ENCODE peak calls at places on chromosomes 7 and 10, in five cellular contexts. E is pancreas, P is mucosa of descending colon, G is spleen, L is tibial artery. V is an unnamed sample.

GRCh38 chr7:6575246-6576023 is 1.8 kb upstream of the ZDHHC4 start:
- DNase-seq in E (no peak), P (no peak), G (no peak), L (no peak), V (no peak)

GRCh38 chr10:118459642-118460193 is 117.6 kb upstream of the FAM204A start:
- DNase-seq in E (peak; percentile 64), P (no peak), G (no peak), L (peak; percentile 68), V (peak; percentile 78)

GRCh38 chr10:127090135-127090534 is 106.3 kb downstream of the INSYN2A start:
- DNase-seq in E (peak; percentile 52), P (no peak), G (no peak), L (no peak), V (no peak)

GRCh38 chr10:110824660-110825059 is 47.1 kb upstream of the PDCD4 start:
- DNase-seq in E (no peak), P (no peak), G (no peak), L (no peak), V (no peak)

GRCh38 chr10:27534341-27534740 is 30.2 kb downstream of the RAB18 start:
- DNase-seq in E (no peak), P (no peak), G (no peak), L (no peak), V (no peak)

GRCh38 chr10:72134785-72135765 is 46.7 kb upstream of the SPOCK2 start:
- DNase-seq in E (no peak), P (no peak), G (no peak), L (no peak), V (no peak)

GRCh38 chr7:51455948-51456347 is 139.3 kb upstream of the COBL start:
- DNase-seq in E (no peak), P (no peak), G (no peak), L (no peak), V (peak; percentile 51)

GRCh38 chr10:117132751-117133231 is 5.3 kb downstream of the VAX1 start:
- DNase-seq in E (no peak), P (no peak), G (no peak), L (peak; percentile 59), V (peak; percentile 60)

GRCh38 chr10:51389415-51390342 is 309.7 kb downstream of the CSTF2T start:
- DNase-seq in E (peak; percentile 50), P (peak; percentile 51), G (no peak), L (no peak), V (peak; percentile 72)

DNA sequence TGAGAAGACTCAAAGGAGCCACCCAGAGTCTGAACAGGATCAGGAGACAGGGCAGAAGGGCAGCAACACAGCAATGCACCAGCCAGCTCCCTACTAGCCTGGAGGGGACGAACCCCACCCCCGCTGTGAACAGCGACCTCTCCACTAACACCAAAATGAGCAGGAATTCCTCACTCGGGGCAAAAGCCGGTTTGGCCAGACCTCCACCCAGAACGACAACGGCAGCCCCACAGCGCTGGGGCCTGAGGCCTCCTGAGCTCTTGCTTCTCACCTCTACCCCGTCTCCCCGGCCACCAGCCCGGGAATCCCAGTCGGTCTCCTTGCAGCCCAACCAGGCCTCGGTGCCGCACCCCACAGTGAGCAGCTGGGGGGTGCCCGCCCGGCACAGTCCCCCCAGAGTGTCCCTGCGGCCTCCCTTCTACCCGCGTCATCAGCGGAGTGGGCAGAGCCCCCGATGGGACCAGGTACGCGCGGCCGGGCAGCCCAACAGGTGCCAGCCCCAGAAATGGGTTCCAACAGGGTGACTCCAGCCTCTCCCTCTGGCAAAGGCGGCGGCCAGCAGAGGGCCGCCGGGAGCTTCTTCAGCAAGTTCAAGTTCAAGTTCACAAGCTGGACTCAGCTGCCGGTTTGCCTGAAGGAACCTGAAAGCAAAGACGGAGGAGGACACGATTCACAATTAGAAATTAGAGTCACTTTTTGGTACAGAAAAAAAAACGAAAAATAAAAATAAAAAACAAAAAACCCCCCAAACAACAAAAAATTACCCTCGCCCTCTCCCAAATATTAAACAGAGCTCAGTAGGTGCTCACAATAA is 129.0 kb downstream of the MARCHF5 start:
- DNase-seq in E (peak; percentile 48), P (peak; percentile 57), G (peak; percentile 77), L (no peak), V (peak; percentile 35)
- TF ChIP-seq CTCF in E (peak; percentile 10), P (no peak), G (no peak), L (peak; percentile 23), V (no peak)

GRCh38 chr10:91551856-91552255 is 81.0 kb downstream of the PPP1R3C start:
- DNase-seq in E (peak; percentile 49), P (no peak), G (no peak), L (no peak), V (peak; percentile 55)

GRCh38 chr10:91549296-91549695 is 83.6 kb downstream of the PPP1R3C start:
- DNase-seq in E (no peak), P (no peak), G (no peak), L (no peak), V (no peak)

GRCh38 chr10:91552260-91552659 is 80.6 kb downstream of the PPP1R3C start:
- DNase-seq in E (no peak), P (no peak), G (no peak), L (no peak), V (no peak)

GRCh38 chr10:91555455-91555854 is 77.4 kb downstream of the PPP1R3C start:
- DNase-seq in E (no peak), P (no peak), G (no peak), L (no peak), V (no peak)

DNA sequence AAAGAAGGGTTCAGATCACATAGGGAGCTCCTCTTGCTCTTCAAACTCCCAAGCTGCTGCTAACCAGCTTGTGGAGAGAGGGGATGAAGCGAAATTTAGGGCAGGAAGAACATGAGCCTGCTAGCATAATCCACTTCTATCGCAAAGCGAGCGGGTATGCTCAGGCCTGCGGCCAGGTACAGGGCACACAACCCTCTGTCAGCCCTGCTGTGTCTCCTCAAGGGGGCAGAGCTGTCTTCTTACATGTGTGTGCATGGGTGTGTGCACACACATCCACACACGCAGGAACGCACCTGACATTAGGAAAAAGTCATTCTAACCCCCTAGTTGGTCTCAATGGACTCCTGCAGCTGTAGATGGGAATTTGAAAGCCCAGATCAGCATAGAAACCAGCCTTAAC is 80.2 kb downstream of the PPP1R3C start:
- DNase-seq in E (peak; percentile 69), P (no peak), G (no peak), L (no peak), V (no peak)
- TF ChIP-seq CTCF in E (peak; percentile 53), P (no peak), G (no peak), L (peak; percentile 44), V (no peak)

GRCh38 chr7:29873644-29874294 is 67.5 kb downstream of the WIPF3 start:
- DNase-seq in E (no peak), P (no peak), G (no peak), L (no peak), V (no peak)
- TF ChIP-seq CTCF in E (no peak), P (no peak), G (no peak), L (no peak), V (no peak)

GRCh38 chr7:45225560-45226335 is 68.2 kb downstream of the RAMP3 start:
- DNase-seq in E (no peak), P (no peak), G (no peak), L (no peak), V (no peak)
- TF ChIP-seq CTCF in E (no peak), P (no peak), G (no peak), L (no peak), V (no peak)

GRCh38 chr7:158495256-158495655 is 92.4 kb downstream of the PTPRN2 start:
- DNase-seq in E (no peak), P (no peak), G (no peak), L (no peak), V (no peak)

GRCh38 chr7:158494162-158494586 is 93.4 kb downstream of the PTPRN2 start:
- DNase-seq in E (no peak), P (no peak), G (peak; percentile 64), L (no peak), V (no peak)

GRCh38 chr7:158494643-158495042 is 93.0 kb downstream of the PTPRN2 start:
- DNase-seq in E (no peak), P (no peak), G (no peak), L (no peak), V (no peak)

GRCh38 chr7:158497627-158498026 is 90.0 kb downstream of the PTPRN2 start:
- DNase-seq in E (no peak), P (no peak), G (no peak), L (no peak), V (no peak)

GRCh38 chr7:158495780-158496179 is 91.8 kb downstream of the PTPRN2 start:
- DNase-seq in E (no peak), P (no peak), G (peak; percentile 72), L (no peak), V (peak; percentile 74)
- TF ChIP-seq CTCF in E (no peak), P (no peak), G (no peak), L (no peak), V (no peak)